ENCODE peak calls at places on chromosomes 11 and 22, in nine cellular contexts. R is astrocyte; S is ascending aorta; X is breast epithelium; Y is heart right ventricle; C is CD4-positive, alpha-beta memory T cell; U is testis; H is gastrocnemius medialis; T is transverse colon. Z is an unnamed sample. For H3K27me3 and H3K9me3, the result is how much of the 10 kb centered on the place peaks cover.

GRCh38 chr11:102111787-102112653 is 1.8 kb downstream of the YAP1 start:
- DNase-seq in U (peak), Y (no peak), H (peak), S (peak), T (peak), X (no peak), C (peak), R (peak), Z (peak)

GRCh38 chr22:32545801-32546200 is 71.2 kb downstream of the FBXO7 start:
- DNase-seq in Y (no peak), H (no peak), X (no peak), R (peak), C (no peak), S (no peak), U (no peak), T (no peak), Z (no peak)

GRCh38 chr22:27213766-27214581 is 556.6 kb downstream of the MIAT start:
- DNase-seq in Y (peak), S (peak), H (peak), C (no peak), U (peak), T (peak), R (peak), X (no peak), Z (no peak)

GRCh38 chr11:2664331-2664730 is 35.5 kb downstream of the KCNQ1OT1 start:
- DNase-seq in S (peak), T (no peak), C (no peak), R (no peak), U (no peak), X (peak), H (no peak), Y (no peak), Z (no peak)

GRCh38 chr22:49549256-49549655 is 278.4 kb downstream of the BRD1 start:
- DNase-seq in R (no peak), T (no peak), C (no peak), S (peak), H (no peak), U (no peak), Y (no peak), X (no peak), Z (no peak)

GRCh38 chr11:34262601-34263081 is 95.2 kb downstream of the ABTB2 start:
- DNase-seq in C (no peak), R (no peak), T (no peak), S (no peak), U (peak), H (no peak), Y (no peak), X (no peak), Z (no peak)

GRCh38 chr11:1150095-1150494 is 7.7 kb upstream of the MUC5AC start:
- DNase-seq in C (no peak), T (no peak), S (no peak), X (no peak), R (no peak), Y (peak), U (no peak), H (no peak), Z (no peak)

GRCh38 chr11:109864834-109865557 is 228.2 kb upstream of the ZC3H12C start:
- DNase-seq in S (no peak), R (peak), Y (no peak), H (no peak), X (no peak), U (no peak), C (no peak), T (no peak), Z (peak)

GRCh38 chr22:33875316-33875715 is 45.0 kb downstream of the LARGE1 start:
- DNase-seq in S (no peak), C (no peak), T (no peak), Y (no peak), X (no peak), U (no peak), H (peak), R (no peak), Z (no peak)

GRCh38 chr11:61498767-61499341 is 9.7 kb upstream of the LRRC10B start:
- DNase-seq in R (no peak), Y (no peak), T (no peak), H (no peak), S (no peak), C (no peak), U (peak), X (no peak), Z (no peak)

GRCh38 chr11:14012836-14013235 is 50.3 kb downstream of the SPON1 start:
- DNase-seq in R (peak), Y (no peak), T (no peak), H (no peak), S (no peak), U (no peak), X (no peak), C (no peak), Z (no peak)

GRCh38 chr11:124474779-124475178 is 29.3 kb upstream of the OR8B8 start:
- DNase-seq in H (no peak), U (no peak), C (no peak), T (no peak), R (no peak), X (no peak), S (no peak), Y (no peak), Z (no peak)

GRCh38 chr11:2888266-2888968 is 2.8 kb upstream of the CDKN1C start:
- DNase-seq in X (peak), Y (peak), U (peak), R (peak), H (peak), S (peak), T (peak), C (peak), Z (peak)

GRCh38 chr22:28885939-28886338 is 2.6 kb downstream of the ZNRF3 start:
- DNase-seq in T (peak), Y (no peak), U (peak), S (no peak), R (no peak), H (no peak), C (no peak), X (no peak), Z (no peak)

GRCh38 chr11:78441956-78442355 is 24.3 kb upstream of the GAB2 start:
- DNase-seq in C (no peak), T (no peak), Y (no peak), S (no peak), X (no peak), U (no peak), H (no peak), R (no peak), Z (no peak)

GRCh38 chr22:43303751-43304150 is 39.4 kb downstream of the SCUBE1 start:
- DNase-seq in U (no peak), S (no peak), Y (no peak), C (no peak), R (no peak), H (no peak), T (no peak), X (no peak), Z (no peak)

GRCh38 chr22:43302462-43303109 is 40.6 kb downstream of the SCUBE1 start:
- DNase-seq in S (no peak), X (no peak), U (no peak), H (no peak), R (no peak), C (no peak), T (no peak), Y (no peak), Z (no peak)

GRCh38 chr22:43300891-43301676 is 42.1 kb downstream of the SCUBE1 start:
- DNase-seq in S (peak), C (no peak), R (no peak), X (no peak), H (no peak), U (peak), Y (no peak), T (no peak), Z (no peak)

GRCh38 chr22:43303166-43303565 is 40.0 kb downstream of the SCUBE1 start:
- DNase-seq in C (no peak), H (no peak), Y (no peak), X (no peak), S (no peak), R (no peak), U (no peak), T (no peak), Z (no peak)

DNA sequence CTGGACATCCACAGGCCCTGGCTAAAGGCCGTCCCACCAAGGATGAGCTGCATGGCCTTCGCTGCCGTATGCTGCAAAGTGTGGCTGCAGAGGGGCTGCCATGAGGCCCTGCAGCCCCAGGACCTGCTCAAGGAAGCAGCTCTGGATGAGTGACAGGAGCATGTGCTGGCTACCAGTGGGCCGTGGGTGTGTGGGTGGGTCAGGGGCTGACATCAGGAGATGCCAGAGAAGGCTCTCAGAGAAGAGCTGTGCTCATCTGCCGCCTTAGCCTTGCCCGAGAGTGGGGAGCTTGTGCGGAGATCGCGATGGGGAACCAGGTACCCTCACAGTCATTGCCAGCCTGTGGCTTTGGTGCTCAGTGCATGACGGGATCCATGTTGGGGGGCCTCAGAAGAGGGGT is 41.3 kb downstream of the SCUBE1 start:
- DNase-seq in R (no peak), S (no peak), U (no peak), T (no peak), H (no peak), C (no peak), X (no peak), Y (no peak), Z (no peak)
- H3K27me3 ChIP-seq in R (under half), S (under half), U (under half), T (under half), H (under half), C (under half), X (under half), Y (under half), Z (under half)

DNA sequence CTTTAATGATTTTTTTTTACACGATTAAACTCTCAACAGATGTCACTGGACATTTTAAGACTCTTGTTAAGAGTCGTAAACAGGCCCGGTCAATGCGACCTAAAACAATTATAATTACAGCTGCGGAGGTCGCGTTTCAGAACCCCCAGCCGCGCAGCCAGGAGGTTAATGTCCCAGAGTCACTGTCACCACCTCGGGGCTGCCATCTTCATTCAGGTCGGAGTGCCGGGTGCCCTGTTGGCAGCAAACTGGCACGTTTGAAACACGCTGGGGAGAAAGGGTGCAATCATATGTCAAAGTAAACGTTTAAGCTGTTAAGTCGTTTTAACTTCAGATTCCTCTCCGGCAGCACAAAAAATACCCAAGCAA is 711 bp upstream of the PHF21B start:
- DNase-seq in U (peak), S (no peak), Y (no peak), T (no peak), C (no peak), R (no peak), X (no peak), H (no peak), Z (no peak)
- H3K27ac ChIP-seq in U (peak), S (no peak), Y (peak), T (no peak), C (no peak), R (no peak), X (no peak), H (no peak), Z (peak)

GRCh38 chr22:19905619-19906276 is 35.8 kb upstream of the COMT start:
- DNase-seq in Y (no peak), H (no peak), R (no peak), X (no peak), U (no peak), C (no peak), S (no peak), T (no peak), Z (no peak)
- H3K9me3 ChIP-seq in Y (under half), H (under half), R (under half), X (under half), U (under half), C (under half), S (under half), T (under half), Z (under half)

GRCh38 chr11:27718853-27719574 is 18.8 kb upstream of the BDNF start:
- DNase-seq in H (no peak), U (peak), T (peak), X (no peak), C (no peak), Y (peak), S (no peak), R (no peak), Z (peak)

GRCh38 chr11:27721505-27722116 is 21.4 kb upstream of the BDNF start:
- DNase-seq in C (no peak), H (no peak), R (no peak), X (no peak), Y (no peak), S (no peak), U (no peak), T (no peak), Z (no peak)

GRCh38 chr11:27722117-27722844 is 22.0 kb upstream of the BDNF start:
- DNase-seq in Y (no peak), S (no peak), U (no peak), T (peak), X (no peak), H (no peak), C (no peak), R (peak), Z (peak)

GRCh38 chr11:27719575-27719925 is 19.3 kb upstream of the BDNF start:
- DNase-seq in X (no peak), U (no peak), Y (no peak), R (no peak), C (no peak), H (no peak), S (no peak), T (no peak), Z (no peak)

DNA sequence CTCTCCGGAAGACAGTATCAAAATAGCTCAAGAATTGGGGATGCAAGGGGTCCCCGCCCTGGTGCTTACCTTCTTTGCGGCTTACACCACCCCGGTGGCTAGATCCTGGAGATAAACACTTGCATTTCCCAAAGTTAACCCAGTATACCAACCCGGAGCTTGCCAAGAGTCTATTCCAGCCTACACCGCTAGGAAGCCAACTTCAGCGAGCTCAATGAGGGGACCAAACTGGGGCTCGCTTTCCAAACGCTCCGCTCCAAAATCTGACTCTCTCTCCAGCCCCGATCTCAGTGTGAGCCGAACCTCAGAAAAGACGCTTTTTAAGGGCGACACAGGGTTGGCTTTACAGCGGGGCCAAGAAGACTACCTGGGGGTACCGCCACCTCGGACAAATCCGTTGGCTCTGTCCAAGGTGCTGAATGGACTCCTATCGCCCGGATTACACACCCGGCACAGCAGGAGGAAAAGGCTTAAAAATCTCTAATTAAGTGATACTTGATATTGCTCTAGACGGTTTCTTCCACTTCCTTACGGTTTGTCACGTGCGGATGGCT is 20.1 kb upstream of the BDNF start:
- DNase-seq in S (no peak), T (peak), U (peak), Y (no peak), C (no peak), X (no peak), H (no peak), R (no peak), Z (peak)
- H3K27me3 ChIP-seq in S (under half), T (half or more), U (under half), Y (half or more), C (under half), X (half or more), H (half or more), R (under half), Z (half or more)

GRCh38 chr11:104918113-104918824 is 20.0 kb upstream of the CASP12 start:
- DNase-seq in H (no peak), C (peak), T (no peak), S (no peak), U (no peak), R (peak), X (no peak), Y (no peak), Z (no peak)
- H3K27ac ChIP-seq in H (peak), C (peak), T (peak), S (peak), U (peak), R (peak), X (peak), Y (peak), Z (no peak)

DNA sequence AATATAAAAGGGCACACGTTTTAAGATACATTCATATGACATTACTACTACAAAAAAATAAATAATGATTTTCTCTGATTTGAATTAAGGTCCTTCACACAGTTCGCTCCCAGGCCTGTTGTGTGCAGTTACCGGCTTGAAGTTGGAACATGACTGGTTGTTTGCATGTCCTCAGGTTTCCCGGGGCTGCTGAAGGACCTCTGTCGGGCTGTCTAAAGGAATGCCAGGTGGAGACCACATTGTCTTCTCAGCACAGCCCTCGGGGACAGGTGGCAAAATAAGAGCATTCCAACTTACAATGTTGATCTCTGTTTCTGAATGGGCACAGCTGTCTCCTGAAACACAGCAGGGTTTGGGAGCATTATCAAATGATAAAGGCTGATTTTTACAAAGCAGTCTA is 14.9 kb downstream of the VSIG10L2 start:
- DNase-seq in X (no peak), R (no peak), C (no peak), U (no peak), T (no peak), S (no peak), Y (no peak), H (no peak), Z (no peak)
- H3K9me3 ChIP-seq in X (under half), R (under half), C (under half), U (under half), T (under half), S (under half), Y (under half), H (under half), Z (under half)

DNA sequence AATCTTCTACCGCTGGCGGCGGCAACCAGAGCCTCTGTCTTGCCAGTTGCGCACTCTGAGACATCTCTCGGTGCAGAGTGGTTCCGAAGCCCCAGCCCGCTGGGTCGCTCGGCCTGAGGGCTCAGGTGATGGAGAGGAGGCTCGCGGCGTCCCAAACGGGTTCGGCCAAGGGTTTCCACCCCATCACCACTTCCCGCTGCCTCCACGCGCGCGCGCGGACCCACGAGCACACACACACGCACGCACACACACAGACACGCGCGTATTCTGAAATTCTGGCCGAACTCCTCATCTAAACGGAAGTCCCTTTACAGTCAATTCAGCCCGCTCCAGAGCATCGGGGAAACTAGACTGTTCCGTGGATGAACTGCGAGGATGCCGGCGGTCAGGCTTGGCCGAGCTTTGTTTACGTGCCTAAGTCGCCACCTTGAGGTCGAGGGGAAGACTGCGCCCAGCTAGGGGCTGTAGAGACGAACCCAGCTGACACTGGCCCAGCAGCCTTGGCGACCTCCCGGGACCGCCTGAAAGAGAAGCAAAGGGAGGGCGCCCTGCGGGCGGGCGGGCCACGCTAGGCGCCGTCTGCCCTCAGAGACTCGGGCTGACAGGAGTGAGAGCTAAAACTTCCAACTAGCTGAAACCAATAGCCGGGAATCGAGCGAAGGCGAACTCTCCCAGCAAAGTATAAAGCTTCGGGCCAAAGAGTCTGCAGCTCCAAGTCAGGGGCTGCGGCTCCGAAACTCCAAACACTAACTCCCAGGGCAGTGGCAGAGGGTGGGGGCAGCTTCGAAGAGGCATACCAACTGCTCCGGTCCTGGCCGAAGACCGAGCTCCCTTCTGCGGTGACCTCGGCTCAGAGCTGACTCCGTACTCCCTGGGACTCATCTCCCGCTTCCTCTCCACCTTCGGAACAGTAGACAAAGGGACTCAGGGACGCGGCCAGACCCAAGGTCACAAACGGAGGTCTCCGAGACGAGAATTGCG is 124.8 kb upstream of the C11orf58 start:
- DNase-seq in S (peak), C (peak), H (peak), Y (peak), T (peak), U (peak), R (peak), X (peak), Z (peak)
- H3K27me3 ChIP-seq in S (under half), C (half or more), H (under half), Y (under half), T (half or more), U (under half), R (under half), X (half or more), Z (half or more)

DNA sequence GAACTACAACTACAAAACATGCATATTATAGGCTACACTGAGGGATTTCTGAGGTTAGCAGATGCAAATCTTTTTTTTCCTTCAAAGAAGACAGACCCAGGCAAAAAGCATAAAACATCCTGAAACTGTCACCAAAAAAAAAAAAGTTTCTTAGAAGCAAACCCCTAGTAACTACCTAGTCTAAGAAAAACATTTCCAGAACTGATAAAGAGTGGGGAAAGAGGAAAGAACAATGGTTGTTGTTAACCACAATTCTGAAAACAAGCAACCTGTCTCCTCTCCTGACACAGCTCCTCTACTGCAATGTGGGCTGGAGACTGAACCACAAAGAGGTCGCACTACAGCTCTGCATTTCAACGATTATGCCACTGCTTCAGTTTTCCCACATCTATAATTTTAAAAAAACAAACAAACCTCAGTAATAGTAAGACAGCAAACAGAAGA is 15.0 kb downstream of the DENND5A start:
- DNase-seq in T (no peak), C (peak), Y (no peak), X (no peak), U (no peak), H (no peak), S (no peak), R (peak), Z (no peak)
- H3K27ac ChIP-seq in T (no peak), C (peak), Y (peak), X (no peak), U (no peak), H (peak), S (no peak), R (no peak), Z (peak)